ENCODE peak calls at places on chromosomes 7 and 10, in four cellular contexts. Q is GM23338, M is neural progenitor cell, I is hepatocyte. J is an unnamed sample.

GRCh38 chr7:18553585-18554055 is 58.1 kb downstream of the HDAC9 start:
- DNase-seq in Q (no peak), M (no peak), I (no peak), J (peak)

GRCh38 chr7:36896418-36896817 is 172.1 kb upstream of the AOAH start:
- DNase-seq in Q (no peak), I (no peak), M (no peak), J (no peak)

GRCh38 chr10:101031796-101032636 is 982 bp downstream of the SFXN3 start:
- DNase-seq in Q (peak), M (peak), I (peak), J (peak)

GRCh38 chr7:139635521-139636240 is 112.2 kb downstream of the CLEC2L start:
- DNase-seq in M (peak), Q (no peak), I (no peak), J (no peak)

GRCh38 chr7:112573302-112574039 is 92.7 kb downstream of the LSMEM1 start:
- DNase-seq in I (no peak), M (no peak), Q (peak), J (no peak)

GRCh38 chr7:99232082-99232770 is 24.3 kb upstream of the KPNA7 start:
- DNase-seq in I (no peak), M (no peak), Q (no peak), J (no peak)

GRCh38 chr7:95469850-95470249 is 15.9 kb upstream of the ASB4 start:
- DNase-seq in I (peak), M (peak), Q (peak), J (peak)

GRCh38 chr10:68139451-68140272 is 30.4 kb downstream of the MYPN start:
- DNase-seq in M (no peak), Q (no peak), I (no peak), J (no peak)

GRCh38 chr10:1010703-1011102 is 15.0 kb downstream of the IDI2 start:
- DNase-seq in Q (no peak), M (no peak), I (no peak), J (no peak)

GRCh38 chr7:158945514-158945913 is 89.2 kb downstream of the DYNC2I1 start:
- DNase-seq in I (no peak), Q (peak), M (no peak), J (no peak)

GRCh38 chr10:6647811-6648526 is 67.9 kb upstream of the PRKCQ start:
- DNase-seq in Q (peak), M (peak), I (peak), J (peak)

GRCh38 chr10:3056280-3057037 is 10.9 kb upstream of the PFKP start:
- DNase-seq in Q (no peak), M (no peak), I (no peak), J (no peak)

GRCh38 chr10:100788027-100788900 is 42.9 kb downstream of the PAX2 start:
- DNase-seq in I (no peak), Q (peak), M (peak), J (peak)

GRCh38 chr7:94395141-94396041 is 696 bp downstream of the COL1A2 start:
- DNase-seq in I (peak), Q (peak), M (peak), J (peak)

GRCh38 chr7:45576249-45576929 is 2.2 kb downstream of the ADCY1 start:
- DNase-seq in I (no peak), M (no peak), Q (no peak), J (no peak)

GRCh38 chr7:36318116-36318515 is 71.5 kb upstream of the ANLN start:
- DNase-seq in M (no peak), I (no peak), Q (no peak), J (no peak)

GRCh38 chr10:55283041-55283440 is 482.0 kb upstream of the PCDH15 start:
- DNase-seq in Q (no peak), I (no peak), M (no peak), J (no peak)

GRCh38 chr10:77287647-77288120 is 349.9 kb downstream of the KCNMA1 start:
- DNase-seq in I (peak), Q (no peak), M (no peak), J (no peak)

GRCh38 chr7:151386301-151387160 is 23.3 kb downstream of the WDR86 start:
- DNase-seq in M (no peak), I (no peak), Q (no peak), J (no peak)

GRCh38 chr10:85447690-85448089 is 918.9 kb downstream of the GRID1 start:
- DNase-seq in M (no peak), Q (no peak), I (no peak), J (no peak)

GRCh38 chr7:125814030-125814535 is 884.5 kb upstream of the POT1 start:
- DNase-seq in Q (no peak), M (no peak), I (no peak), J (no peak)

GRCh38 chr7:42186181-42186580 is 50.8 kb downstream of the GLI3 start:
- DNase-seq in Q (peak), I (no peak), M (peak), J (peak)

DNA sequence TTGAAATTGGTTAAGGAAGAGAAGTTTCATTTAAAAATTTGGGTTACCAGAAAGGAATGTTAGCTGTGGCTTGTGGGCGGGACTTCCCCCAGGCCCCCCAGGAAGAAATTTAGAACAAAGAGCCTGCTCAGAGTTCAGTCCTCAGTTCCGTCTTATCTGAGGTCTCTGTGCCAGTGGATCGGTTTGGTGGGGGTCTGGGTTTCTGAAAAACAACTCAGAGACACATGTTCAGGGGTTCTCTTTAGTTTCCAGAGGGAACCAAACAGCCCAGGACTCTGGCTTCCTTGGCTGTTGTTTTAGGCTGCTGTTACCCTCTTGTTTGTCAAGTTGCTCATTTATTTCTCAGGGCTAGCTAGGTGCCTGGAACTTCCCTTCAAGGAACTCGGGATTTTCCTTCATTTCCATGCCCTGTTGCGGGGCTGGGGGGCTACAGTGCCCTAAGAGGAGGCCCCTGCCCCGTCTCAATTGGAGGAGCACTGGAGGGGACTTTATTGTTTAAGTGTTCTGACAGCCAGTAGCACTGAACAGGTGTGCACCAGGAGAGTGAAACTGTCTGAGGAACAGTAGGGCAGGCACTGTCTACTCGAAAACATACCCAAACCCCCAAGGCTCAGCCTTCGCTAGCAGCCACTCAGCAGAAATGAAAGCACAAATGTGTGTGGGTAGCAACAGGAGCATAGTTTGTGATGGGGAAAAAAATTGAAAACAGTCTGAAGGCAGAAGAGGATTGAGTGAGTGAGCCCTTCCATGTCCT is 59.9 kb downstream of the ALOX5 start:
- DNase-seq in I (no peak), M (no peak), Q (no peak), J (no peak)
- TF ChIP-seq EZH2phosphoT487 in I (no peak), M (no peak), Q (no peak), J (no peak)

DNA sequence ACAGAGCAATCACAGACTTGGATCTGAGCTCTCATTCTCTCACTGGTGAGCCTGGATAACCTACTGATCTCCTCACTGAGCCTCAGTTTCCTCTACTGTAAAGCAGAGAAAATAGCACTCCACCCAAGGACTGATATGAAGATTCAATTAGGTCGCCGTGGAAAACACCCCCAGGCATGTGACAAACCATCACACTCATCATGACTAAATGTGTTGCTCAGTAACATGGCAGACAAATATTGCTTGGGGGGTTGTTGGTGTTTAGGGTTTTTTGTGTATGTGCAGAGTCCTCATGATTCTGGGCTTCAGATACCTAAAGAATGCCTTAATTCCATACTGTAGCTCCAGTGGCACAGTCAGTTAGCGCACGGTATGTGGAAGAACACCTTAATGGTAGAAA is 122.1 kb upstream of the TCF7L2 start:
- DNase-seq in I (no peak), M (no peak), Q (no peak), J (no peak)
- TF ChIP-seq EZH2phosphoT487 in I (no peak), M (no peak), Q (no peak), J (no peak)

DNA sequence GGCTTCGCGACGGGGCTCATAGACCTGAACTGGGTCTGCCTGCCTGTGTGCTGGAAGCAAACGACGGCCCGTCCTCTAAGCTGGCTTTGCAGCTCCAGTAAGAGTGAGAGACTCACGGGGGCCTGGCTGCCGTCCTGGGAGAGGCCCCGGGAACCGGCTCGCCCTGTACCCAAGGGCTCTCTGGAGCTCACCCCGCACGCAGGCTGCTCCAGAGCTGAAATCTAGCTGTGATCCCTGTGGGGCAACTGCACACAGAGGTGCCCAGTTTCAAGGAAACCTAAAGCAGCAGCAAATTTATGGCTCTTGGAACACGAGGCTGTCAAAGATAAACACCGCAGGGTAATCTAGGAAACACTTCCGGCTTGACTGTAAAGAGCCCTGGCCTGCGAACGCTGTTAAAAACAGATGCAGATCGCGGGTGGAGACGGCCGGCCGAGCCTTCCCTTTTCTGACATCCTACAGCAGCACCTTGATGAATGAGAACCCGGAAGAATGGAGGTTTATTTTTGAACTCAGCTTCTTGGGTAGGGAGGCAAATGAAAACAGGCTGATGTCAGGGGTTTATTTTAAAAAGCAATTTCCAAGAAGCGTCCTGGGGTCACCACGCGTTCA is 29.4 kb downstream of the AMZ1 start:
- DNase-seq in Q (no peak), M (no peak), I (peak), J (peak)
- TF ChIP-seq EZH2phosphoT487 in Q (no peak), M (no peak), I (no peak), J (no peak)

GRCh38 chr10:96971324-96971723 is 139.2 kb downstream of the LCOR start:
- DNase-seq in M (no peak), I (no peak), Q (no peak), J (no peak)

GRCh38 chr10:96964131-96964530 is 132.0 kb downstream of the LCOR start:
- DNase-seq in M (no peak), Q (no peak), I (no peak), J (no peak)

GRCh38 chr10:96968682-96969423 is 136.8 kb downstream of the LCOR start:
- DNase-seq in Q (no peak), I (no peak), M (no peak), J (no peak)

GRCh38 chr10:96972264-96972663 is 140.2 kb downstream of the LCOR start:
- DNase-seq in Q (no peak), M (peak), I (no peak), J (no peak)

GRCh38 chr10:96967847-96968246 is 135.7 kb downstream of the LCOR start:
- DNase-seq in Q (no peak), M (no peak), I (no peak), J (no peak)
- TF ChIP-seq EZH2phosphoT487 in Q (no peak), M (no peak), I (no peak), J (no peak)

GRCh38 chr10:71741029-71741428 is 21.5 kb upstream of the C10orf105 start:
- DNase-seq in I (no peak), Q (no peak), M (no peak), J (no peak)

GRCh38 chr10:71743099-71743838 is 23.7 kb upstream of the C10orf105 start:
- DNase-seq in Q (no peak), M (no peak), I (no peak), J (no peak)

GRCh38 chr10:71743866-71744265 is 24.3 kb upstream of the C10orf105 start:
- DNase-seq in M (no peak), I (no peak), Q (no peak), J (no peak)

GRCh38 chr10:71741671-71742070 is 22.1 kb upstream of the C10orf105 start:
- DNase-seq in Q (no peak), M (no peak), I (no peak), J (no peak)

GRCh38 chr10:71742301-71743098 is 22.9 kb upstream of the C10orf105 start:
- DNase-seq in I (no peak), Q (no peak), M (no peak), J (no peak)
- TF ChIP-seq EZH2phosphoT487 in I (no peak), Q (no peak), M (no peak), J (no peak)

DNA sequence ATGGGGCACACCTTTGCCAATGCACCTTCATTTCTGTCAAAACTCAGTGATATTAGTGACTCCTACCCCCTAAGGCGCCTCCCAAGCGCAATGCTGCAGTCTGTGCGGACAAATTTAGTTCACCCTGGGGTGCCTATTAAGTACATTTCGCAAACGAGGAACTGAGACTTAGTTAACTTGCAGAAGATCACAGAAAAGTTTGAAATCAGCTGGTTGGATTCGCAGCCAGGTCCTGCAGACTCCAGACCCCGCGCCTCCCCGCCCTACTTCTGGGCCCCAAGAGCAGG is 628 bp downstream of the CYREN start:
- DNase-seq in Q (no peak), I (no peak), M (no peak), J (no peak)
- TF ChIP-seq EZH2phosphoT487 in Q (no peak), I (no peak), M (no peak), J (no peak)

GRCh38 chr10:125411724-125412123 is 251.4 kb upstream of the CTBP2 start:
- DNase-seq in Q (no peak), I (no peak), M (no peak), J (no peak)
- TF ChIP-seq EZH2phosphoT487 in Q (no peak), I (no peak), M (no peak), J (no peak)

J was measured in SK-N-SH.